ENCODE peak calls at places on chromosomes 2 and 18, in six cellular contexts. F is left ventricle myocardium inferior; Y is HCEC 1CT; E is immature natural killer cell; B is HuH-7; U is activated CD8-positive, alpha-beta memory T cell treated with anti-CD3 and anti-CD28 coated beads for 48 hours. G is an unnamed sample.

GRCh38 chr18:33010149-33010548 is 237.3 kb upstream of the KLHL14 start:
- DNase-seq in F (no peak), Y (peak; percentile 19), E (no peak), B (no peak), U (no peak), G (no peak)

GRCh38 chr2:110978148-110978547 is 142.6 kb upstream of the BCL2L11 start:
- DNase-seq in F (no peak), Y (no peak), E (no peak), B (no peak), U (no peak), G (no peak)

GRCh38 chr2:56127013-56127772 is 56.6 kb upstream of the CCDC85A start:
- DNase-seq in F (no peak), Y (no peak), E (no peak), B (no peak), U (no peak), G (no peak)

GRCh38 chr18:76447268-76447890 is 47.7 kb downstream of the ZNF516 start:
- DNase-seq in F (no peak), Y (no peak), E (no peak), B (no peak), U (no peak), G (no peak)

GRCh38 chr2:167127135-167127534 is 238.9 kb downstream of the XIRP2 start:
- DNase-seq in F (no peak), Y (peak; percentile 48), E (no peak), B (peak; percentile 23), U (no peak), G (peak; percentile 15)

GRCh38 chr2:207311316-207312005 is 145.7 kb upstream of the KLF7 start:
- DNase-seq in F (no peak), Y (peak; percentile 100), E (no peak), B (peak; percentile 23), U (no peak), G (peak; percentile 73)

GRCh38 chr2:193900292-193900691 is 1705.6 kb upstream of the TMEFF2 start:
- DNase-seq in F (no peak), Y (no peak), E (no peak), B (no peak), U (no peak), G (no peak)

GRCh38 chr18:76620326-76620813 is 125.3 kb upstream of the ZNF516 start:
- DNase-seq in F (peak; percentile 64), Y (peak; percentile 68), E (peak; percentile 25), B (peak; percentile 61), U (no peak), G (peak; percentile 87)

GRCh38 chr2:15141211-15141610 is 419.9 kb downstream of the NBAS start:
- DNase-seq in F (no peak), Y (no peak), E (no peak), B (no peak), U (no peak), G (no peak)

GRCh38 chr2:187263675-187264580 is 184.1 kb downstream of the CALCRL start:
- DNase-seq in F (no peak), Y (no peak), E (no peak), B (no peak), U (no peak), G (no peak)

GRCh38 chr2:5401258-5401657 is 290.9 kb upstream of the SOX11 start:
- DNase-seq in F (no peak), Y (no peak), E (no peak), B (no peak), U (no peak), G (no peak)

GRCh38 chr2:182259629-182260150 is 167.1 kb downstream of the PDE1A start:
- DNase-seq in F (no peak), Y (no peak), E (no peak), B (no peak), U (no peak), G (no peak)

GRCh38 chr2:86520153-86520552 is 43.1 kb downstream of the CHMP3 start:
- DNase-seq in F (no peak), Y (no peak), E (no peak), B (no peak), U (no peak), G (no peak)

GRCh38 chr2:224195954-224196571 is 157.0 kb upstream of the SERPINE2 start:
- DNase-seq in F (peak; percentile 22), Y (no peak), E (no peak), B (no peak), U (no peak), G (no peak)

G was measured in hepatocyte.